ENCODE peak calls at places on chromosomes 7 and 10, in eight cellular contexts. L, V, X, O, B, T, U and C are unnamed samples.

GRCh38 chr10:124657806-124658205 is 86.4 kb downstream of the FAM53B start:
- DNase-seq in B (no peak), O (peak), U (no peak), X (peak), T (peak), L (no peak), V (no peak), C (peak)

GRCh38 chr10:60524541-60524940 is 134.9 kb upstream of the ANK3 start:
- DNase-seq in O (peak), U (no peak), L (no peak), B (no peak), X (no peak), T (no peak), V (no peak), C (peak)

GRCh38 chr10:50393784-50394183 is 142.5 kb upstream of the ASAH2 start:
- DNase-seq in U (no peak), O (peak), T (no peak), L (peak), V (peak), B (no peak), X (no peak), C (peak)

GRCh38 chr10:106555599-106555998 is 608.9 kb downstream of the SORCS1 start:
- DNase-seq in V (peak), X (no peak), T (no peak), U (no peak), B (no peak), L (no peak), O (no peak), C (no peak)

GRCh38 chr10:78600740-78601139 is 468.0 kb upstream of the ZMIZ1 start:
- DNase-seq in U (no peak), B (no peak), L (no peak), O (peak), T (no peak), V (peak), X (no peak), C (no peak)

GRCh38 chr10:69845574-69846251 is 44.0 kb downstream of the COL13A1 start:
- DNase-seq in L (peak), B (peak), O (no peak), U (peak), T (no peak), V (peak), X (no peak), C (peak)

GRCh38 chr10:117164878-117165556 is 26.9 kb upstream of the VAX1 start:
- DNase-seq in L (no peak), T (no peak), O (no peak), V (no peak), X (no peak), U (no peak), B (no peak), C (no peak)

GRCh38 chr7:938546-939185 is 15.8 kb downstream of the ADAP1 start:
- DNase-seq in U (no peak), B (no peak), X (no peak), T (no peak), L (no peak), V (no peak), O (no peak), C (no peak)

DNA sequence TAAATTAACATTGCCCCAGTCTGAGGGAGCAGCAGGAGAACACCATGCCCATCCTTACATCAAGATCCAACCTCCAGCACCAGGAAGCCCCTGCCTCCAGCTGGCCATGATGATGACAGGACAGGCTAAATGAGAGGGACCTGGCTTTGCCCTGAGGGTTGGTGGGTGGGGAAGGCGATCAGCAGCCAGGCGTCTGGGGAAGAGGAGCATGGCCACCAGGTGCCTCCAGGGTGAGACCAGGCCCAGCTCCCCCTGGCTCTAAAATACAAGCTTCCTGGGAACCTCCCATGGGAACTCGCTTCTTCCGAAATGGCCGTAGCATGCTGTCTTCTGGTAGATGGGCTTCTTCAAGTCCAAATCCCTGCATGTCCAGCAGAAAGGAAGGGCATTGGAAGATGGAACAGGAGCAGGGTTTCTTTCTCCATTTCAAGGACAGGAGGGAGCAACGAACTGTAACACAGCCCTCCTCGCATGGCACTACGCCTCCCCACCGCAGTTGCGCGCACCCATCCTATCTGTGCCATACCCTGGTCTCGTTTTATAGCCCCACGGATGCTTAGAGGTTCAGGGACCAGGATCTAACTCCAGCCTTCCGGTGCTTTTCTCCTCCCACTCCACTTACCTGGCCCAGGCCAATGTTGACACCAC is 15.8 kb downstream of the MAT1A start:
- DNase-seq in V (no peak), O (no peak), X (no peak), B (no peak), U (no peak), T (no peak), L (no peak), C (no peak)
- H3K4me2 ChIP-seq in V (no peak), O (no peak), X (no peak), B (no peak), U (no peak), T (no peak), L (no peak), C (no peak)

GRCh38 chr7:2841907-2842306 is 2.2 kb downstream of the GNA12 start:
- DNase-seq in T (no peak), U (no peak), O (no peak), B (no peak), V (no peak), X (no peak), L (no peak), C (no peak)
- H3K27ac ChIP-seq in T (no peak), U (no peak), O (no peak), B (no peak), V (no peak), X (no peak), L (no peak), C (no peak)

GRCh38 chr7:76383089-76383944 is 24.5 kb upstream of the YWHAG start:
- DNase-seq in V (no peak), U (peak), B (no peak), L (peak), O (no peak), X (no peak), T (no peak), C (peak)
- TF ChIP-seq CTCF in V (no peak), U (no peak), B (no peak), L (no peak), O (no peak), X (no peak), T (no peak), C (no peak)

DNA sequence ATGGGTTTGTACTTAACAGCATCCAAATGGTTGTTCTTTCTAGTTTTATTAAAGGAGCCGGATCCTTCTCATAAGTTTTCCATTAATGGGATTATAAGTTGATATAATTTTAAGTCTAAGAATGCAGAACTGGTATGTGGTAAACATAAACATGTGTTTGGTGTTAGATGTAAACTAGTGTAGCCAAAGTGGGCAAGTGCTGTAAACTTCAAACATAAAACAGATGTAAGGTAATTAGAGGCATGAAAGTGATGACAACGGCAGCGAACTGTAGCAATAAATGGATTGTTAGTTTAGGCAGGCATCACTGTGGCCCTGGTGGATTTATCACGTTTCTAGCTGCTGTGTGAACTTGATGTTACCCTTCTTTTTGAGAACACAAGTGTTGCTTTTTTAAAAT is 37.9 kb downstream of the BAMBI start:
- DNase-seq in U (no peak), O (no peak), X (no peak), T (no peak), L (no peak), B (no peak), V (no peak), C (no peak)
- H3K4me2 ChIP-seq in U (no peak), O (no peak), X (no peak), T (no peak), L (no peak), B (no peak), V (no peak), C (no peak)

GRCh38 chr10:10794776-10795175 is 222.9 kb upstream of the CELF2 start:
- DNase-seq in X (peak), V (peak), T (no peak), U (no peak), L (no peak), B (no peak), O (peak), C (peak)

GRCh38 chr10:10792681-10793080 is 225.0 kb upstream of the CELF2 start:
- DNase-seq in U (no peak), T (no peak), X (no peak), V (peak), B (no peak), O (peak), L (peak), C (peak)

GRCh38 chr10:10788761-10789160 is 228.9 kb upstream of the CELF2 start:
- DNase-seq in O (no peak), T (no peak), V (no peak), U (no peak), X (no peak), B (no peak), L (no peak), C (no peak)

GRCh38 chr10:10794056-10794455 is 223.6 kb upstream of the CELF2 start:
- DNase-seq in L (no peak), X (no peak), U (no peak), B (no peak), T (no peak), V (peak), O (peak), C (no peak)

GRCh38 chr10:10791869-10792268 is 225.8 kb upstream of the CELF2 start:
- DNase-seq in L (no peak), U (no peak), T (no peak), X (no peak), B (no peak), V (no peak), O (no peak), C (no peak)
- H3K27ac ChIP-seq in L (peak), U (peak), T (no peak), X (no peak), B (no peak), V (no peak), O (peak), C (peak)

GRCh38 chr10:6977641-6978627 is 397.9 kb upstream of the PRKCQ start:
- DNase-seq in L (no peak), X (no peak), T (no peak), B (peak), V (no peak), U (no peak), O (no peak), C (no peak)
- TF ChIP-seq CTCF in L (no peak), X (no peak), T (peak), B (peak), V (no peak), U (no peak), O (no peak), C (no peak)

GRCh38 chr10:97179311-97179710 is 6.4 kb downstream of the SLIT1 start:
- DNase-seq in B (no peak), O (no peak), T (no peak), V (no peak), L (no peak), U (no peak), X (no peak), C (no peak)
- H3K4me2 ChIP-seq in B (no peak), O (no peak), T (no peak), V (no peak), L (no peak), U (peak), X (no peak), C (no peak)

DNA sequence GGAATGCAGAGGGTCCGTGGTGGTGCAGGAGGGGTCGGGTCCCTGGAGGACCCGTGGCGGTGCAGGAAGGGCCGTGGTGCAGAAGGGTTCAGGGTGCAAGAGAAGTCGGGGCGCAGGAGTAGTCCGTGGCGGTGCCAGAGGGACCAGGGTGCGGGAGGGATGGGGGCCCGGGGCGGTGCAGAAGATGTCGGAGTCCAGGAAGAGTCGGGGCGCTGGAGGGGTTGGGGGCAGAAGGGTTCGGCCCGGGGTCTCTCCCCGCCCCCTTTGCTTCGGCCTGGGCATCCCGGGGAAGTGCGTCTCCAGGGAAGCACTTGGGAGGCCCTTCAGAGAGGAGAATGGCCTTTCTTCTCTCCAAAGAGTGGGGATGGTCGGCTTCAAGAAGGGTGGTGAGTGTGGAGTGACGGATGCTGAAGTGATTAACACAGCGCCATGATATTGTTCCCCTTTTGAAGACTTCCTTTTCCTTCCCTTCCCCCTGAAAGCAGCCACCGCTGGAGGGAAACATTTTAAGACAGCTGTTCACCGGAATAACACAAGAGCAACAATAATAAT is 997 bp downstream of the WDR37 start:
- DNase-seq in T (no peak), L (peak), V (no peak), B (peak), O (no peak), U (no peak), X (peak), C (no peak)
- H3K27ac ChIP-seq in T (peak), L (peak), V (no peak), B (peak), O (peak), U (peak), X (peak), C (peak)